ENCODE peak calls at places on chromosome 4, in four cellular contexts. Z is NCI-H1092, P is endothelial cell, S is body of pancreas. L is an unnamed sample.

GRCh38 chr4:99336553-99336952 is 15.4 kb upstream of the ADH1B start:
- DNase-seq in P (no peak), S (no peak), Z (no peak), L (no peak)

GRCh38 chr4:110634320-110635154 is 11.7 kb upstream of the PITX2 start:
- DNase-seq in S (no peak), Z (no peak), P (no peak), L (no peak)

GRCh38 chr4:26140150-26140898 is 180.5 kb upstream of the RBPJ start:
- DNase-seq in S (no peak), P (no peak), Z (no peak), L (no peak)

GRCh38 chr4:79178770-79179169 is 147.1 kb downstream of the NAA11 start:
- DNase-seq in Z (no peak), P (no peak), S (no peak), L (no peak)

GRCh38 chr4:9996319-9997110 is 24.8 kb downstream of the SLC2A9 start:
- DNase-seq in Z (no peak), P (no peak), S (no peak), L (no peak)

GRCh38 chr4:167233523-167234387 is 539 bp downstream of the SPOCK3 start:
- DNase-seq in S (no peak), Z (no peak), P (peak; percentile 26), L (peak; percentile 2)

GRCh38 chr4:898869-899555 is 33.1 kb downstream of the GAK start:
- DNase-seq in S (no peak), P (no peak), Z (no peak), L (no peak)

GRCh38 chr4:93983133-93983532 is 154.6 kb downstream of the ATOH1 start:
- DNase-seq in S (no peak), P (no peak), Z (no peak), L (no peak)